ENCODE peak calls at places on chromosomes 6 and 20, in four cellular contexts. One of them, this sample, is unnamed.

GRCh38 chr6:37819802-37820712 is 530 bp downstream of the ZFAND3 start:
- DNase-seq in pancreas: peak
- DNase-seq in ovary: peak
- DNase-seq in astrocyte: peak
- DNase-seq in this sample: peak

GRCh38 chr20:62702886-62703852 is 5.5 kb upstream of the NTSR1 start:
- DNase-seq in pancreas: no peak
- DNase-seq in ovary: no peak
- DNase-seq in astrocyte: peak
- DNase-seq in this sample: no peak

GRCh38 chr6:4480788-4481725 is 295.1 kb upstream of the CDYL start:
- DNase-seq in pancreas: no peak
- DNase-seq in ovary: no peak
- DNase-seq in astrocyte: no peak
- DNase-seq in this sample: no peak

GRCh38 chr6:96809119-96809518 is 28.2 kb downstream of the GPR63 start:
- DNase-seq in pancreas: no peak
- DNase-seq in ovary: no peak
- DNase-seq in astrocyte: peak
- DNase-seq in this sample: no peak

GRCh38 chr6:156822747-156823206 is 45.6 kb downstream of the ARID1B start:
- DNase-seq in pancreas: no peak
- DNase-seq in ovary: no peak
- DNase-seq in astrocyte: no peak
- DNase-seq in this sample: no peak

GRCh38 chr6:8821921-8822512 is 386.7 kb upstream of the SLC35B3 start:
- DNase-seq in pancreas: no peak
- DNase-seq in ovary: no peak
- DNase-seq in astrocyte: no peak
- DNase-seq in this sample: no peak

GRCh38 chr6:142693446-142693845 is 251.5 kb downstream of the HIVEP2 start:
- DNase-seq in pancreas: no peak
- DNase-seq in ovary: no peak
- DNase-seq in astrocyte: peak
- DNase-seq in this sample: no peak

GRCh38 chr20:43914697-43915208 is at the start of gene TOX2:
- DNase-seq in pancreas: no peak
- DNase-seq in ovary: no peak
- DNase-seq in astrocyte: no peak
- DNase-seq in this sample: peak

GRCh38 chr20:51373713-51374481 is 168.6 kb downstream of the NFATC2 start:
- DNase-seq in pancreas: peak
- DNase-seq in ovary: no peak
- DNase-seq in astrocyte: peak
- DNase-seq in this sample: no peak

GRCh38 chr20:10634683-10635411 is 39.0 kb downstream of the JAG1 start:
- DNase-seq in pancreas: no peak
- DNase-seq in ovary: no peak
- DNase-seq in astrocyte: peak
- DNase-seq in this sample: no peak

GRCh38 chr6:47932575-47932974 is 150.7 kb downstream of the OPN5 start:
- DNase-seq in pancreas: no peak
- DNase-seq in ovary: no peak
- DNase-seq in astrocyte: no peak
- DNase-seq in this sample: no peak

GRCh38 chr6:36852481-36853147 is 13.4 kb upstream of the CPNE5 start:
- DNase-seq in pancreas: no peak
- DNase-seq in ovary: no peak
- DNase-seq in astrocyte: peak
- DNase-seq in this sample: peak

GRCh38 chr6:89895273-89895874 is 1.1 kb downstream of the GJA10 start:
- DNase-seq in pancreas: no peak
- DNase-seq in ovary: no peak
- DNase-seq in astrocyte: peak
- DNase-seq in this sample: no peak

GRCh38 chr20:60784321-60784720 is 467.7 kb upstream of the CDH4 start:
- DNase-seq in pancreas: no peak
- DNase-seq in ovary: no peak
- DNase-seq in astrocyte: no peak
- DNase-seq in this sample: no peak

GRCh38 chr6:7590918-7591302 is 912 bp downstream of the SNRNP48 start:
- DNase-seq in pancreas: peak
- DNase-seq in ovary: no peak
- DNase-seq in astrocyte: no peak
- DNase-seq in this sample: no peak

GRCh38 chr20:25464501-25465204 is 57.2 kb downstream of the GINS1 start:
- DNase-seq in pancreas: no peak
- DNase-seq in ovary: no peak
- DNase-seq in astrocyte: no peak
- DNase-seq in this sample: no peak

GRCh38 chr20:25470045-25470444 is 62.6 kb downstream of the GINS1 start:
- DNase-seq in pancreas: no peak
- DNase-seq in ovary: no peak
- DNase-seq in astrocyte: peak
- DNase-seq in this sample: no peak

GRCh38 chr20:53387983-53388675 is 205.5 kb downstream of the ZNF217 start:
- DNase-seq in pancreas: no peak
- DNase-seq in ovary: no peak
- DNase-seq in astrocyte: no peak
- DNase-seq in this sample: no peak

GRCh38 chr6:140490086-140490485 is 1115.6 kb upstream of the CITED2 start:
- DNase-seq in pancreas: no peak
- DNase-seq in ovary: no peak
- DNase-seq in astrocyte: no peak
- DNase-seq in this sample: no peak

GRCh38 chr6:149236584-149236983 is 80.9 kb upstream of the TAB2 start:
- DNase-seq in pancreas: no peak
- DNase-seq in ovary: no peak
- DNase-seq in astrocyte: peak
- DNase-seq in this sample: no peak

GRCh38 chr6:146289816-146290588 is 253.6 kb upstream of the RAB32 start:
- DNase-seq in pancreas: no peak
- DNase-seq in ovary: no peak
- DNase-seq in astrocyte: peak
- DNase-seq in this sample: no peak

GRCh38 chr6:42783177-42783875 is 1.5 kb downstream of the BICRAL start:
- DNase-seq in pancreas: peak
- DNase-seq in ovary: peak
- DNase-seq in astrocyte: peak
- DNase-seq in this sample: peak

GRCh38 chr6:15274696-15275387 is 29.0 kb downstream of the JARID2 start:
- DNase-seq in pancreas: no peak
- DNase-seq in ovary: no peak
- DNase-seq in astrocyte: peak
- DNase-seq in this sample: no peak

GRCh38 chr6:26173836-26174144 is 86.6 kb downstream of the HFE start:
- DNase-seq in pancreas: no peak
- DNase-seq in ovary: no peak
- DNase-seq in astrocyte: no peak
- DNase-seq in this sample: no peak

GRCh38 chr6:8446391-8446790 is 11.0 kb upstream of the SLC35B3 start:
- DNase-seq in pancreas: no peak
- DNase-seq in ovary: no peak
- DNase-seq in astrocyte: no peak
- DNase-seq in this sample: no peak

GRCh38 chr6:135258970-135259369 is 77.9 kb downstream of the MYB start:
- DNase-seq in pancreas: no peak
- DNase-seq in ovary: no peak
- DNase-seq in astrocyte: no peak
- DNase-seq in this sample: no peak

GRCh38 chr6:17863971-17864754 is 123.3 kb downstream of the KIF13A start:
- DNase-seq in pancreas: no peak
- DNase-seq in ovary: no peak
- DNase-seq in astrocyte: peak
- DNase-seq in this sample: peak

GRCh38 chr6:14732845-14733757 is 512.8 kb upstream of the JARID2 start:
- DNase-seq in pancreas: no peak
- DNase-seq in ovary: no peak
- DNase-seq in astrocyte: peak
- DNase-seq in this sample: no peak

GRCh38 chr6:146861716-146862115 is 262.9 kb downstream of the ADGB start:
- DNase-seq in pancreas: no peak
- DNase-seq in ovary: no peak
- DNase-seq in astrocyte: no peak
- DNase-seq in this sample: no peak

GRCh38 chr20:50426865-50427739 is 83.1 kb upstream of the PTPN1 start:
- DNase-seq in pancreas: no peak
- DNase-seq in ovary: no peak
- DNase-seq in astrocyte: no peak
- DNase-seq in this sample: peak

GRCh38 chr6:148021715-148022114 is 320.9 kb upstream of the SASH1 start:
- DNase-seq in pancreas: no peak
- DNase-seq in ovary: no peak
- DNase-seq in astrocyte: no peak
- DNase-seq in this sample: no peak

GRCh38 chr6:135514706-135515105 is 17.2 kb upstream of the AHI1 start:
- DNase-seq in pancreas: no peak
- DNase-seq in ovary: no peak
- DNase-seq in astrocyte: no peak
- DNase-seq in this sample: no peak

GRCh38 chr6:82877213-82878195 is 188.1 kb downstream of the UBE3D start:
- DNase-seq in pancreas: no peak
- DNase-seq in ovary: no peak
- DNase-seq in astrocyte: peak
- DNase-seq in this sample: no peak

GRCh38 chr6:161169690-161170089 is 104.2 kb downstream of the AGPAT4 start:
- DNase-seq in pancreas: no peak
- DNase-seq in ovary: peak
- DNase-seq in astrocyte: peak
- DNase-seq in this sample: peak

This sample was measured in psoas muscle.